ENCODE peak calls at places on chromosomes 1 and 21, in nine cellular contexts. One of them, this sample, is unnamed.

GRCh38 chr1:156112276-156113137 is 2.0 kb upstream of the LMNA start:
- DNase-seq in stimulated activated CD8-positive, alpha-beta memory T cell treated with anti-CD3 and anti-CD28 coated beads, Interleukin-12 subunit alpha, Interleukin-12 subunit beta, amount 100 ng/mL, for 4 hours: no peak
- DNase-seq in naive thymus-derived CD8-positive, alpha-beta T cell: no peak
- DNase-seq in SK-MEL-5: no peak
- DNase-seq in NCI-H2081: no peak
- DNase-seq in hippocampal formation: no peak
- DNase-seq in skeletal muscle cell: no peak
- DNase-seq in CD4-positive, alpha-beta memory T cell: no peak
- DNase-seq in activated naive CD4-positive, alpha-beta T cell: no peak
- DNase-seq in this sample: no peak

GRCh38 chr21:45209685-45210284 is 77.9 kb downstream of the POFUT2 start:
- DNase-seq in activated naive CD4-positive, alpha-beta T cell: no peak
- DNase-seq in NCI-H2081: no peak
- DNase-seq in stimulated activated CD8-positive, alpha-beta memory T cell treated with anti-CD3 and anti-CD28 coated beads, Interleukin-12 subunit alpha, Interleukin-12 subunit beta, amount 100 ng/mL, for 4 hours: no peak
- DNase-seq in hippocampal formation: peak; percentile 16
- DNase-seq in naive thymus-derived CD8-positive, alpha-beta T cell: no peak
- DNase-seq in CD4-positive, alpha-beta memory T cell: no peak
- DNase-seq in SK-MEL-5: no peak
- DNase-seq in skeletal muscle cell: no peak
- DNase-seq in this sample: no peak

GRCh38 chr1:105664495-105664894 is 1392.0 kb upstream of the PRMT6 start:
- DNase-seq in hippocampal formation: no peak
- DNase-seq in CD4-positive, alpha-beta memory T cell: no peak
- DNase-seq in SK-MEL-5: peak; percentile 95
- DNase-seq in stimulated activated CD8-positive, alpha-beta memory T cell treated with anti-CD3 and anti-CD28 coated beads, Interleukin-12 subunit alpha, Interleukin-12 subunit beta, amount 100 ng/mL, for 4 hours: no peak
- DNase-seq in skeletal muscle cell: no peak
- DNase-seq in naive thymus-derived CD8-positive, alpha-beta T cell: no peak
- DNase-seq in NCI-H2081: no peak
- DNase-seq in activated naive CD4-positive, alpha-beta T cell: no peak
- DNase-seq in this sample: no peak

GRCh38 chr1:109084563-109085517 is 5.7 kb upstream of the TMEM167B start:
- DNase-seq in SK-MEL-5: no peak
- DNase-seq in hippocampal formation: no peak
- DNase-seq in skeletal muscle cell: no peak
- DNase-seq in activated naive CD4-positive, alpha-beta T cell: no peak
- DNase-seq in NCI-H2081: no peak
- DNase-seq in stimulated activated CD8-positive, alpha-beta memory T cell treated with anti-CD3 and anti-CD28 coated beads, Interleukin-12 subunit alpha, Interleukin-12 subunit beta, amount 100 ng/mL, for 4 hours: no peak
- DNase-seq in CD4-positive, alpha-beta memory T cell: no peak
- DNase-seq in naive thymus-derived CD8-positive, alpha-beta T cell: no peak
- DNase-seq in this sample: no peak

GRCh38 chr1:1309525-1310385 is 1.4 kb downstream of the PUSL1 start:
- DNase-seq in naive thymus-derived CD8-positive, alpha-beta T cell: no peak
- DNase-seq in activated naive CD4-positive, alpha-beta T cell: no peak
- DNase-seq in skeletal muscle cell: no peak
- DNase-seq in hippocampal formation: no peak
- DNase-seq in stimulated activated CD8-positive, alpha-beta memory T cell treated with anti-CD3 and anti-CD28 coated beads, Interleukin-12 subunit alpha, Interleukin-12 subunit beta, amount 100 ng/mL, for 4 hours: no peak
- DNase-seq in SK-MEL-5: no peak
- DNase-seq in NCI-H2081: no peak
- DNase-seq in CD4-positive, alpha-beta memory T cell: no peak
- DNase-seq in this sample: no peak

GRCh38 chr1:154534263-154534844 is 24.1 kb downstream of the UBE2Q1 start:
- DNase-seq in naive thymus-derived CD8-positive, alpha-beta T cell: no peak
- DNase-seq in skeletal muscle cell: no peak
- DNase-seq in activated naive CD4-positive, alpha-beta T cell: no peak
- DNase-seq in SK-MEL-5: peak; percentile 76
- DNase-seq in NCI-H2081: peak; percentile 28
- DNase-seq in stimulated activated CD8-positive, alpha-beta memory T cell treated with anti-CD3 and anti-CD28 coated beads, Interleukin-12 subunit alpha, Interleukin-12 subunit beta, amount 100 ng/mL, for 4 hours: no peak
- DNase-seq in hippocampal formation: no peak
- DNase-seq in CD4-positive, alpha-beta memory T cell: no peak
- DNase-seq in this sample: no peak

GRCh38 chr1:209433649-209434031 is 149.9 kb upstream of the CAMK1G start:
- DNase-seq in hippocampal formation: no peak
- DNase-seq in NCI-H2081: no peak
- DNase-seq in naive thymus-derived CD8-positive, alpha-beta T cell: no peak
- DNase-seq in CD4-positive, alpha-beta memory T cell: no peak
- DNase-seq in SK-MEL-5: no peak
- DNase-seq in activated naive CD4-positive, alpha-beta T cell: no peak
- DNase-seq in stimulated activated CD8-positive, alpha-beta memory T cell treated with anti-CD3 and anti-CD28 coated beads, Interleukin-12 subunit alpha, Interleukin-12 subunit beta, amount 100 ng/mL, for 4 hours: no peak
- DNase-seq in skeletal muscle cell: no peak
- DNase-seq in this sample: no peak

GRCh38 chr1:115067460-115067859 is 21.8 kb downstream of the TSPAN2 start:
- DNase-seq in skeletal muscle cell: no peak
- DNase-seq in CD4-positive, alpha-beta memory T cell: no peak
- DNase-seq in hippocampal formation: no peak
- DNase-seq in SK-MEL-5: no peak
- DNase-seq in naive thymus-derived CD8-positive, alpha-beta T cell: no peak
- DNase-seq in activated naive CD4-positive, alpha-beta T cell: no peak
- DNase-seq in NCI-H2081: no peak
- DNase-seq in stimulated activated CD8-positive, alpha-beta memory T cell treated with anti-CD3 and anti-CD28 coated beads, Interleukin-12 subunit alpha, Interleukin-12 subunit beta, amount 100 ng/mL, for 4 hours: no peak
- DNase-seq in this sample: no peak

GRCh38 chr1:229819091-229819490 is 193.0 kb downstream of the URB2 start:
- DNase-seq in skeletal muscle cell: no peak
- DNase-seq in NCI-H2081: no peak
- DNase-seq in activated naive CD4-positive, alpha-beta T cell: no peak
- DNase-seq in SK-MEL-5: no peak
- DNase-seq in hippocampal formation: no peak
- DNase-seq in naive thymus-derived CD8-positive, alpha-beta T cell: no peak
- DNase-seq in CD4-positive, alpha-beta memory T cell: no peak
- DNase-seq in stimulated activated CD8-positive, alpha-beta memory T cell treated with anti-CD3 and anti-CD28 coated beads, Interleukin-12 subunit alpha, Interleukin-12 subunit beta, amount 100 ng/mL, for 4 hours: no peak
- DNase-seq in this sample: no peak

GRCh38 chr1:30727796-30728195 is 4.4 kb upstream of the MATN1 start:
- DNase-seq in hippocampal formation: no peak
- DNase-seq in naive thymus-derived CD8-positive, alpha-beta T cell: no peak
- DNase-seq in activated naive CD4-positive, alpha-beta T cell: no peak
- DNase-seq in skeletal muscle cell: no peak
- DNase-seq in stimulated activated CD8-positive, alpha-beta memory T cell treated with anti-CD3 and anti-CD28 coated beads, Interleukin-12 subunit alpha, Interleukin-12 subunit beta, amount 100 ng/mL, for 4 hours: no peak
- DNase-seq in NCI-H2081: no peak
- DNase-seq in CD4-positive, alpha-beta memory T cell: no peak
- DNase-seq in SK-MEL-5: no peak
- DNase-seq in this sample: no peak

GRCh38 chr1:222276062-222276461 is 271.8 kb downstream of the HHIPL2 start:
- DNase-seq in stimulated activated CD8-positive, alpha-beta memory T cell treated with anti-CD3 and anti-CD28 coated beads, Interleukin-12 subunit alpha, Interleukin-12 subunit beta, amount 100 ng/mL, for 4 hours: no peak
- DNase-seq in naive thymus-derived CD8-positive, alpha-beta T cell: no peak
- DNase-seq in hippocampal formation: no peak
- DNase-seq in SK-MEL-5: no peak
- DNase-seq in skeletal muscle cell: no peak
- DNase-seq in NCI-H2081: peak; percentile 91
- DNase-seq in CD4-positive, alpha-beta memory T cell: no peak
- DNase-seq in activated naive CD4-positive, alpha-beta T cell: no peak
- DNase-seq in this sample: no peak

GRCh38 chr1:184888505-184888904 is 85.8 kb downstream of the NIBAN1 start:
- DNase-seq in hippocampal formation: no peak
- DNase-seq in CD4-positive, alpha-beta memory T cell: no peak
- DNase-seq in skeletal muscle cell: no peak
- DNase-seq in SK-MEL-5: peak; percentile 38
- DNase-seq in NCI-H2081: no peak
- DNase-seq in activated naive CD4-positive, alpha-beta T cell: no peak
- DNase-seq in stimulated activated CD8-positive, alpha-beta memory T cell treated with anti-CD3 and anti-CD28 coated beads, Interleukin-12 subunit alpha, Interleukin-12 subunit beta, amount 100 ng/mL, for 4 hours: no peak
- DNase-seq in naive thymus-derived CD8-positive, alpha-beta T cell: no peak
- DNase-seq in this sample: no peak

GRCh38 chr1:54547601-54548388 is at the start of gene ACOT11:
- DNase-seq in CD4-positive, alpha-beta memory T cell: no peak
- DNase-seq in skeletal muscle cell: no peak
- DNase-seq in activated naive CD4-positive, alpha-beta T cell: no peak
- DNase-seq in SK-MEL-5: peak; percentile 27
- DNase-seq in hippocampal formation: peak; percentile 78
- DNase-seq in naive thymus-derived CD8-positive, alpha-beta T cell: no peak
- DNase-seq in stimulated activated CD8-positive, alpha-beta memory T cell treated with anti-CD3 and anti-CD28 coated beads, Interleukin-12 subunit alpha, Interleukin-12 subunit beta, amount 100 ng/mL, for 4 hours: no peak
- DNase-seq in NCI-H2081: peak; percentile 28
- DNase-seq in this sample: no peak

GRCh38 chr1:79128726-79129125 is 122.2 kb upstream of the ADGRL4 start:
- DNase-seq in CD4-positive, alpha-beta memory T cell: no peak
- DNase-seq in naive thymus-derived CD8-positive, alpha-beta T cell: no peak
- DNase-seq in NCI-H2081: no peak
- DNase-seq in skeletal muscle cell: peak; percentile 79
- DNase-seq in stimulated activated CD8-positive, alpha-beta memory T cell treated with anti-CD3 and anti-CD28 coated beads, Interleukin-12 subunit alpha, Interleukin-12 subunit beta, amount 100 ng/mL, for 4 hours: no peak
- DNase-seq in hippocampal formation: no peak
- DNase-seq in SK-MEL-5: no peak
- DNase-seq in activated naive CD4-positive, alpha-beta T cell: no peak
- DNase-seq in this sample: peak; percentile 18

GRCh38 chr1:200075522-200075921 is 48.0 kb downstream of the NR5A2 start:
- DNase-seq in skeletal muscle cell: no peak
- DNase-seq in NCI-H2081: no peak
- DNase-seq in CD4-positive, alpha-beta memory T cell: no peak
- DNase-seq in naive thymus-derived CD8-positive, alpha-beta T cell: no peak
- DNase-seq in activated naive CD4-positive, alpha-beta T cell: no peak
- DNase-seq in stimulated activated CD8-positive, alpha-beta memory T cell treated with anti-CD3 and anti-CD28 coated beads, Interleukin-12 subunit alpha, Interleukin-12 subunit beta, amount 100 ng/mL, for 4 hours: no peak
- DNase-seq in SK-MEL-5: no peak
- DNase-seq in hippocampal formation: no peak
- DNase-seq in this sample: no peak

GRCh38 chr1:162310337-162310736 is 66.3 kb downstream of the SPATA46 start:
- DNase-seq in activated naive CD4-positive, alpha-beta T cell: no peak
- DNase-seq in stimulated activated CD8-positive, alpha-beta memory T cell treated with anti-CD3 and anti-CD28 coated beads, Interleukin-12 subunit alpha, Interleukin-12 subunit beta, amount 100 ng/mL, for 4 hours: no peak
- DNase-seq in CD4-positive, alpha-beta memory T cell: no peak
- DNase-seq in SK-MEL-5: peak; percentile 31
- DNase-seq in skeletal muscle cell: no peak
- DNase-seq in naive thymus-derived CD8-positive, alpha-beta T cell: no peak
- DNase-seq in hippocampal formation: no peak
- DNase-seq in NCI-H2081: no peak
- DNase-seq in this sample: peak; percentile 36

GRCh38 chr1:54813479-54814147 is 12.5 kb upstream of the TTC22 start:
- DNase-seq in hippocampal formation: no peak
- DNase-seq in stimulated activated CD8-positive, alpha-beta memory T cell treated with anti-CD3 and anti-CD28 coated beads, Interleukin-12 subunit alpha, Interleukin-12 subunit beta, amount 100 ng/mL, for 4 hours: no peak
- DNase-seq in NCI-H2081: no peak
- DNase-seq in skeletal muscle cell: no peak
- DNase-seq in naive thymus-derived CD8-positive, alpha-beta T cell: no peak
- DNase-seq in CD4-positive, alpha-beta memory T cell: no peak
- DNase-seq in SK-MEL-5: no peak
- DNase-seq in activated naive CD4-positive, alpha-beta T cell: no peak
- DNase-seq in this sample: no peak

GRCh38 chr1:169312084-169312954 is 55.3 kb downstream of the NME7 start:
- DNase-seq in NCI-H2081: no peak
- DNase-seq in hippocampal formation: no peak
- DNase-seq in activated naive CD4-positive, alpha-beta T cell: no peak
- DNase-seq in stimulated activated CD8-positive, alpha-beta memory T cell treated with anti-CD3 and anti-CD28 coated beads, Interleukin-12 subunit alpha, Interleukin-12 subunit beta, amount 100 ng/mL, for 4 hours: no peak
- DNase-seq in naive thymus-derived CD8-positive, alpha-beta T cell: peak; percentile 30
- DNase-seq in skeletal muscle cell: peak; percentile 95
- DNase-seq in SK-MEL-5: peak; percentile 80
- DNase-seq in CD4-positive, alpha-beta memory T cell: peak; percentile 19
- DNase-seq in this sample: no peak

GRCh38 chr1:93616996-93617669 is 64.5 kb downstream of the BCAR3 start:
- DNase-seq in skeletal muscle cell: no peak
- DNase-seq in stimulated activated CD8-positive, alpha-beta memory T cell treated with anti-CD3 and anti-CD28 coated beads, Interleukin-12 subunit alpha, Interleukin-12 subunit beta, amount 100 ng/mL, for 4 hours: no peak
- DNase-seq in activated naive CD4-positive, alpha-beta T cell: no peak
- DNase-seq in CD4-positive, alpha-beta memory T cell: no peak
- DNase-seq in hippocampal formation: peak; percentile 40
- DNase-seq in naive thymus-derived CD8-positive, alpha-beta T cell: no peak
- DNase-seq in NCI-H2081: peak; percentile 14
- DNase-seq in SK-MEL-5: no peak
- DNase-seq in this sample: no peak

GRCh38 chr1:42937141-42937696 is 21.4 kb downstream of the SLC2A1 start:
- DNase-seq in skeletal muscle cell: peak; percentile 73
- DNase-seq in stimulated activated CD8-positive, alpha-beta memory T cell treated with anti-CD3 and anti-CD28 coated beads, Interleukin-12 subunit alpha, Interleukin-12 subunit beta, amount 100 ng/mL, for 4 hours: no peak
- DNase-seq in hippocampal formation: no peak
- DNase-seq in NCI-H2081: no peak
- DNase-seq in activated naive CD4-positive, alpha-beta T cell: no peak
- DNase-seq in naive thymus-derived CD8-positive, alpha-beta T cell: no peak
- DNase-seq in CD4-positive, alpha-beta memory T cell: no peak
- DNase-seq in SK-MEL-5: no peak
- DNase-seq in this sample: no peak

GRCh38 chr1:16120940-16121410 is 34.9 kb downstream of the EPHA2 start:
- DNase-seq in NCI-H2081: no peak
- DNase-seq in SK-MEL-5: no peak
- DNase-seq in skeletal muscle cell: no peak
- DNase-seq in hippocampal formation: no peak
- DNase-seq in activated naive CD4-positive, alpha-beta T cell: no peak
- DNase-seq in CD4-positive, alpha-beta memory T cell: no peak
- DNase-seq in naive thymus-derived CD8-positive, alpha-beta T cell: no peak
- DNase-seq in stimulated activated CD8-positive, alpha-beta memory T cell treated with anti-CD3 and anti-CD28 coated beads, Interleukin-12 subunit alpha, Interleukin-12 subunit beta, amount 100 ng/mL, for 4 hours: no peak
- DNase-seq in this sample: no peak

GRCh38 chr21:42369821-42370220 is 3.5 kb upstream of the TFF1 start:
- DNase-seq in stimulated activated CD8-positive, alpha-beta memory T cell treated with anti-CD3 and anti-CD28 coated beads, Interleukin-12 subunit alpha, Interleukin-12 subunit beta, amount 100 ng/mL, for 4 hours: no peak
- DNase-seq in SK-MEL-5: no peak
- DNase-seq in NCI-H2081: no peak
- DNase-seq in CD4-positive, alpha-beta memory T cell: no peak
- DNase-seq in activated naive CD4-positive, alpha-beta T cell: no peak
- DNase-seq in hippocampal formation: no peak
- DNase-seq in naive thymus-derived CD8-positive, alpha-beta T cell: no peak
- DNase-seq in skeletal muscle cell: no peak
- DNase-seq in this sample: no peak

GRCh38 chr1:8984990-8985389 is 39.3 kb downstream of the CA6 start:
- DNase-seq in skeletal muscle cell: no peak
- DNase-seq in hippocampal formation: no peak
- DNase-seq in NCI-H2081: no peak
- DNase-seq in activated naive CD4-positive, alpha-beta T cell: no peak
- DNase-seq in naive thymus-derived CD8-positive, alpha-beta T cell: no peak
- DNase-seq in SK-MEL-5: no peak
- DNase-seq in stimulated activated CD8-positive, alpha-beta memory T cell treated with anti-CD3 and anti-CD28 coated beads, Interleukin-12 subunit alpha, Interleukin-12 subunit beta, amount 100 ng/mL, for 4 hours: no peak
- DNase-seq in CD4-positive, alpha-beta memory T cell: no peak
- DNase-seq in this sample: no peak

GRCh38 chr1:39571178-39571483 is 5.5 kb downstream of the PABPC4 start:
- DNase-seq in NCI-H2081: no peak
- DNase-seq in stimulated activated CD8-positive, alpha-beta memory T cell treated with anti-CD3 and anti-CD28 coated beads, Interleukin-12 subunit alpha, Interleukin-12 subunit beta, amount 100 ng/mL, for 4 hours: no peak
- DNase-seq in hippocampal formation: no peak
- DNase-seq in SK-MEL-5: no peak
- DNase-seq in activated naive CD4-positive, alpha-beta T cell: no peak
- DNase-seq in naive thymus-derived CD8-positive, alpha-beta T cell: no peak
- DNase-seq in skeletal muscle cell: no peak
- DNase-seq in CD4-positive, alpha-beta memory T cell: no peak
- DNase-seq in this sample: no peak

GRCh38 chr1:90973897-90974798 is 47.7 kb downstream of the ZNF644 start:
- DNase-seq in CD4-positive, alpha-beta memory T cell: no peak
- DNase-seq in skeletal muscle cell: no peak
- DNase-seq in SK-MEL-5: no peak
- DNase-seq in NCI-H2081: no peak
- DNase-seq in hippocampal formation: no peak
- DNase-seq in activated naive CD4-positive, alpha-beta T cell: no peak
- DNase-seq in stimulated activated CD8-positive, alpha-beta memory T cell treated with anti-CD3 and anti-CD28 coated beads, Interleukin-12 subunit alpha, Interleukin-12 subunit beta, amount 100 ng/mL, for 4 hours: no peak
- DNase-seq in naive thymus-derived CD8-positive, alpha-beta T cell: no peak
- DNase-seq in this sample: no peak

GRCh38 chr1:221166162-221166500 is 286.9 kb downstream of the HLX start:
- DNase-seq in naive thymus-derived CD8-positive, alpha-beta T cell: no peak
- DNase-seq in SK-MEL-5: no peak
- DNase-seq in stimulated activated CD8-positive, alpha-beta memory T cell treated with anti-CD3 and anti-CD28 coated beads, Interleukin-12 subunit alpha, Interleukin-12 subunit beta, amount 100 ng/mL, for 4 hours: no peak
- DNase-seq in NCI-H2081: no peak
- DNase-seq in hippocampal formation: no peak
- DNase-seq in activated naive CD4-positive, alpha-beta T cell: no peak
- DNase-seq in skeletal muscle cell: no peak
- DNase-seq in CD4-positive, alpha-beta memory T cell: no peak
- DNase-seq in this sample: no peak

GRCh38 chr1:246497331-246497915 is 9.7 kb downstream of the SMYD3 start:
- DNase-seq in naive thymus-derived CD8-positive, alpha-beta T cell: no peak
- DNase-seq in hippocampal formation: no peak
- DNase-seq in skeletal muscle cell: peak; percentile 25
- DNase-seq in SK-MEL-5: peak; percentile 81
- DNase-seq in activated naive CD4-positive, alpha-beta T cell: no peak
- DNase-seq in CD4-positive, alpha-beta memory T cell: peak; percentile 71
- DNase-seq in stimulated activated CD8-positive, alpha-beta memory T cell treated with anti-CD3 and anti-CD28 coated beads, Interleukin-12 subunit alpha, Interleukin-12 subunit beta, amount 100 ng/mL, for 4 hours: no peak
- DNase-seq in NCI-H2081: peak; percentile 71
- DNase-seq in this sample: peak; percentile 50

GRCh38 chr1:31335007-31335406 is 37.9 kb downstream of the FABP3 start:
- DNase-seq in stimulated activated CD8-positive, alpha-beta memory T cell treated with anti-CD3 and anti-CD28 coated beads, Interleukin-12 subunit alpha, Interleukin-12 subunit beta, amount 100 ng/mL, for 4 hours: no peak
- DNase-seq in activated naive CD4-positive, alpha-beta T cell: no peak
- DNase-seq in SK-MEL-5: peak; percentile 72
- DNase-seq in hippocampal formation: peak; percentile 3
- DNase-seq in CD4-positive, alpha-beta memory T cell: peak; percentile 4
- DNase-seq in skeletal muscle cell: no peak
- DNase-seq in naive thymus-derived CD8-positive, alpha-beta T cell: no peak
- DNase-seq in NCI-H2081: peak; percentile 36
- DNase-seq in this sample: no peak

GRCh38 chr21:16454371-16454770 is 724.6 kb downstream of the USP25 start:
- DNase-seq in hippocampal formation: no peak
- DNase-seq in skeletal muscle cell: no peak
- DNase-seq in SK-MEL-5: peak; percentile 53
- DNase-seq in stimulated activated CD8-positive, alpha-beta memory T cell treated with anti-CD3 and anti-CD28 coated beads, Interleukin-12 subunit alpha, Interleukin-12 subunit beta, amount 100 ng/mL, for 4 hours: no peak
- DNase-seq in naive thymus-derived CD8-positive, alpha-beta T cell: no peak
- DNase-seq in activated naive CD4-positive, alpha-beta T cell: no peak
- DNase-seq in CD4-positive, alpha-beta memory T cell: no peak
- DNase-seq in NCI-H2081: no peak
- DNase-seq in this sample: no peak

GRCh38 chr1:107776898-107777663 is 187.9 kb downstream of the VAV3 start:
- DNase-seq in naive thymus-derived CD8-positive, alpha-beta T cell: no peak
- DNase-seq in NCI-H2081: no peak
- DNase-seq in hippocampal formation: no peak
- DNase-seq in SK-MEL-5: no peak
- DNase-seq in CD4-positive, alpha-beta memory T cell: no peak
- DNase-seq in skeletal muscle cell: no peak
- DNase-seq in activated naive CD4-positive, alpha-beta T cell: no peak
- DNase-seq in stimulated activated CD8-positive, alpha-beta memory T cell treated with anti-CD3 and anti-CD28 coated beads, Interleukin-12 subunit alpha, Interleukin-12 subunit beta, amount 100 ng/mL, for 4 hours: no peak
- DNase-seq in this sample: no peak

GRCh38 chr1:102853701-102854187 is 254.6 kb downstream of the COL11A1 start:
- DNase-seq in CD4-positive, alpha-beta memory T cell: no peak
- DNase-seq in naive thymus-derived CD8-positive, alpha-beta T cell: no peak
- DNase-seq in hippocampal formation: no peak
- DNase-seq in stimulated activated CD8-positive, alpha-beta memory T cell treated with anti-CD3 and anti-CD28 coated beads, Interleukin-12 subunit alpha, Interleukin-12 subunit beta, amount 100 ng/mL, for 4 hours: no peak
- DNase-seq in skeletal muscle cell: no peak
- DNase-seq in activated naive CD4-positive, alpha-beta T cell: no peak
- DNase-seq in NCI-H2081: no peak
- DNase-seq in SK-MEL-5: no peak
- DNase-seq in this sample: no peak

This sample was measured in glomerular endothelial cell.